ENCODE peak calls at places on chromosome 3, in six cellular contexts. N is A549, W is K562, L is upper lobe of left lung, Y is tibial nerve, H is transverse colon. M is an unnamed sample.
A peak's percentile ranks its signal among the peaks of the same experiment; 100 is the strongest.

GRCh38 chr3:5126586-5126985 is 4.5 kb downstream of the ARL8B start:
- DNase-seq in W (no peak), H (no peak), L (no peak), Y (no peak), N (no peak), M (no peak)

GRCh38 chr3:158260392-158260791 is 150.5 kb downstream of the RSRC1 start:
- DNase-seq in H (no peak), W (no peak), Y (no peak), L (no peak), N (no peak), M (no peak)

GRCh38 chr3:101518421-101518871 is 5.4 kb upstream of the SENP7 start:
- DNase-seq in H (no peak), N (peak; percentile 26), Y (no peak), L (no peak), W (peak; percentile 47), M (no peak)

GRCh38 chr3:152183473-152183872 is 85.3 kb upstream of the MBNL1 start:
- DNase-seq in W (peak; percentile 88), N (peak; percentile 62), H (no peak), L (no peak), Y (peak; percentile 33), M (peak; percentile 15)

GRCh38 chr3:173411288-173412064 is 13.9 kb downstream of the NLGN1 start:
- DNase-seq in W (peak; percentile 4), N (peak; percentile 11), Y (peak; percentile 25), H (no peak), L (no peak), M (no peak)

GRCh38 chr3:13332158-13332557 is 88.0 kb downstream of the NUP210 start:
- DNase-seq in H (peak; percentile 63), N (no peak), W (no peak), Y (no peak), L (no peak), M (no peak)

GRCh38 chr3:188270423-188270972 is 116.5 kb downstream of the LPP start:
- DNase-seq in W (no peak), L (no peak), Y (peak; percentile 34), N (peak; percentile 80), H (no peak), M (no peak)

GRCh38 chr3:37465174-37465573 is 290.8 kb upstream of the LRRFIP2 start:
- DNase-seq in H (no peak), N (no peak), W (no peak), Y (no peak), L (no peak), M (no peak)

GRCh38 chr3:155763870-155764463 is 19.1 kb upstream of the PLCH1 start:
- DNase-seq in L (no peak), N (no peak), Y (no peak), H (no peak), W (no peak), M (no peak)

GRCh38 chr3:43794776-43795175 is 104.0 kb downstream of the ABHD5 start:
- DNase-seq in Y (no peak), W (no peak), L (no peak), N (no peak), H (no peak), M (no peak)

GRCh38 chr3:119781330-119782198 is at the start of gene NR1I2:
- DNase-seq in W (no peak), L (no peak), H (peak; percentile 58), N (no peak), Y (no peak), M (no peak)

GRCh38 chr3:194043516-194043915 is 92.4 kb upstream of the HES1 start:
- DNase-seq in Y (no peak), L (no peak), H (no peak), N (no peak), W (peak; percentile 63), M (no peak)

DNA sequence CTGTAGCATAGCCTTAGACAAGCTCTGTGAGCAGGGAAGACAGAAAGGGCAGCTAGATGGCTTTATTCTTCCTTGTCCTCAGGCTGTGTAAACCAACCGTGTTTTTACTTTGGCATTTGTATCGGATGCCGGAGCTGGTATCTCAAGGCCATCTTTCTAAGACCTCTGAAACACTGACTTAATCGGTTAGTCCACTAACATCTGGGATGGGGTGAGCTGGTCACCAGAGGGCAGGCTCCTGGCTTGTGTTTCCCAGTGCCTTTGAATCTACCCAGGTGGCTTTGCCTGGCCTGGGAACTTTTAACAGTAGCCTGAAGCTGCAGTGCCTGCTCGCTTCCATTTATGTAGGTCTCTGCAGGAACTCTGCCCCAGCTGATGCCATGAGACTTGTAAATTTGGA is 252.7 kb downstream of the NR1D2 start:
- DNase-seq in N (peak; percentile 6), L (no peak), Y (no peak), W (peak; percentile 10), H (no peak), M (no peak)
- TF ChIP-seq CTCF in N (no peak), L (no peak), Y (no peak), W (peak; percentile 23), H (no peak), M (no peak)

DNA sequence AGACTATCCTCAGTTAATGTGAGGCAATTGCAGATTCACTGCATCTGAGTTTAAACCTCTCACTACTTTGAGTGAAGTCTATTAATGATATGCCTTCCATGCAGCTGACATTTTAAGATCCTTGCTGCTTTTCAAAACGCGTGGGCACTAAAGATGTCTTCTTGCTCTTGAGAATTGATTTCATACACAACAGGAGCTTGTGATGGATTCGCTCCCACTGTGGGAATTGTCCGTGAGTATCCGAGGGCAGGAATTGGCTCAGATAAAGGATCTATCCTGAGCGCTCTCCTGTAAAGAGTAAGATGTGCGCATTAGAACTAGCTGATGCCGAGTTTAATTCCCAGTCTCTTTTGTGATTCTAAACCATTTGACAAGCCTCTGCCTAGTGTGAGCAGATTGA is 167.9 kb downstream of the ROBO2 start:
- DNase-seq in N (no peak), W (no peak), L (no peak), H (no peak), Y (no peak), M (no peak)
- TF ChIP-seq EP300 in N (no peak), W (no peak), L (no peak), H (no peak), Y (no peak), M (no peak)

DNA sequence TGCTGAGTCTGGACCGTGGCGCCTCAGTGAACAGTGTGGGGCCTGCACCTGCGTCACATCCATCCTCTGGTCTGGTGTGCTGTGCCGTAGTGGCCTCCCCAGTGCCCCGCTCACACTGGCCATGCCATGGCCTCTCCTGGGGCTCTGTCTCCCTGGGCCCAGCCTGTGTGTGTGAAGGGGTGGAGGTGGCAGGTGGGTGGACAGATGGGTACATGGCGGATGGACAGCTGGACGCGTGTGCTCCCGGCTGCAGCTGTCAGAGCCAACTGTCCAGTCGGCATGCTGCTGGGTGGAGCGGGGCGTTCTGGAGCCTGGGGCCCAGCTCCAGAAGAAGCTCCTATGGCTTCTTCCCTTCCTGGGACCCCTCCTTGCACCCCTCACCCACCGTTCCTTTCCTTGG is 17.9 kb downstream of the PLXNA1 start:
- DNase-seq in H (no peak), Y (no peak), L (peak; percentile 59), N (no peak), W (no peak), M (no peak)
- H3K27ac ChIP-seq in H (no peak overlapping the region), Y (peak overlapping the region; percentile 85), L (no peak overlapping the region), N (no peak overlapping the region), W (no peak overlapping the region), M (no peak overlapping the region)

GRCh38 chr3:8236264-8236663 is 265.4 kb upstream of the LMCD1 start:
- DNase-seq in N (no peak), L (no peak), H (no peak), W (no peak), Y (no peak), M (no peak)
- TF ChIP-seq CTCF in N (no peak), L (no peak), H (no peak), W (no peak), Y (no peak), M (no peak)

GRCh38 chr3:9411302-9411701 is 13.9 kb downstream of the SETD5 start:
- DNase-seq in H (no peak), N (no peak), Y (no peak), W (no peak), L (no peak), M (no peak)
- TF ChIP-seq EP300 in H (no peak), N (no peak), Y (no peak), W (no peak), L (no peak), M (no peak)

DNA sequence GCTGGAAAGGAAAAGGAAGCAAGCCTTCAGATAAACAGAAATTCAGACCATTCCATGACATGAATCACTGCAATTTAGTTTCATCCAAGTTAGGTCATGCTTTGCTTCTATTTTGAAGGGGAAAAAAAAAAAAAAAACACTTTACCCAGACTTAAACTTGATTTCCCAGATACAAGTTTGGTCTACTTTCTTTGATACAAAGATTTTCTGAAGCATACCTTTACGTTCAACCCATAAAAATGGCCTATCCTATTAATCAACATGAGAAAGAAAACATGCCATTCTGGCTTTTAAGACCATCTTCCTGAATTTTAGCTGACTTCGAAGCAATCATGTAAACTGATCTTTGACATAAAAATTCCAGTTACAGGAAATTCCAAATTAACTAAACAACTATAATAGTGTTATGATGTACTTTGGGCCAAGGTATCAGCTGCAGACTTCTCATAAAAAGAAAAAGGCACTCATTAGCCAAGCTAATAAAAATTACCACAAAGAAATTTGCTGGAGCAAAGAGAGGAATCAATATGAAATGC is 12.6 kb downstream of the OSBPL10 start:
- DNase-seq in W (no peak), L (no peak), N (peak; percentile 47), H (no peak), Y (no peak), M (no peak)
- H3K27ac ChIP-seq in W (no peak overlapping the region), L (no peak overlapping the region), N (peak overlapping the region; percentile 87), H (peak overlapping the region; percentile 63), Y (peak overlapping the region; percentile 83), M (no peak overlapping the region)

M was measured in ovary.